ENCODE peak calls at places on chromosome 22, in nine cellular contexts. A is pancreas, F is AG04450, T is cardiac fibroblast, C is SK-N-SH, E is transverse colon, W is hepatocyte, I is brain microvascular endothelial cell, L is fibroblast of mammary gland. Y is an unnamed sample.

GRCh38 chr22:50114221-50114981 is 24.6 kb downstream of the MOV10L1 start:
- DNase-seq in A (no peak), F (peak; percentile 39), T (peak; percentile 89), C (peak; percentile 56), E (no peak), W (peak; percentile 46), I (peak; percentile 49), L (peak; percentile 66), Y (peak; percentile 95)

GRCh38 chr22:40560551-40560950 is 76.0 kb downstream of the MRTFA start:
- DNase-seq in A (no peak), F (peak; percentile 3), T (peak; percentile 19), C (no peak), E (no peak), W (no peak), I (peak; percentile 45), L (peak; percentile 66), Y (peak; percentile 57)

GRCh38 chr22:25219948-25220442 is 556 bp downstream of the CRYBB2 start:
- DNase-seq in A (no peak), F (no peak), T (no peak), C (no peak), E (no peak), W (no peak), I (no peak), L (no peak), Y (no peak)

GRCh38 chr22:25928038-25928437 is 186.1 kb downstream of the MYO18B start:
- DNase-seq in A (no peak), F (no peak), T (no peak), C (no peak), E (no peak), W (no peak), I (no peak), L (no peak), Y (no peak)

GRCh38 chr22:47094861-47095330 is 332.4 kb downstream of the TBC1D22A start:
- DNase-seq in A (no peak), F (no peak), T (peak; percentile 40), C (no peak), E (no peak), W (no peak), I (peak; percentile 7), L (peak; percentile 33), Y (peak; percentile 39)

GRCh38 chr22:50581950-50582561 is 593 bp downstream of the CHKB start:
- DNase-seq in A (no peak), F (no peak), T (peak; percentile 26), C (no peak), E (peak; percentile 41), W (no peak), I (no peak), L (no peak), Y (peak; percentile 10)

GRCh38 chr22:46866591-46866990 is 104.1 kb downstream of the TBC1D22A start:
- DNase-seq in A (no peak), F (peak; percentile 65), T (peak; percentile 49), C (no peak), E (no peak), W (no peak), I (peak; percentile 91), L (peak; percentile 92), Y (peak; percentile 86)

GRCh38 chr22:38751422-38752346 is 4.1 kb downstream of the SUN2 start:
- DNase-seq in A (no peak), F (no peak), T (no peak), C (no peak), E (peak; percentile 83), W (no peak), I (no peak), L (no peak), Y (no peak)

GRCh38 chr22:44618400-44618799 is 83.6 kb upstream of the PRR5 start:
- DNase-seq in A (no peak), F (no peak), T (no peak), C (peak; percentile 75), E (no peak), W (no peak), I (no peak), L (no peak), Y (no peak)

GRCh38 chr22:22098457-22099193 is 116.0 kb upstream of the TOP3B start:
- DNase-seq in A (no peak), F (no peak), T (no peak), C (no peak), E (no peak), W (no peak), I (no peak), L (no peak), Y (no peak)

GRCh38 chr22:22097727-22098228 is 115.2 kb upstream of the TOP3B start:
- DNase-seq in A (no peak), F (no peak), T (no peak), C (no peak), E (no peak), W (no peak), I (no peak), L (no peak), Y (no peak)

GRCh38 chr22:22103078-22103593 is 120.5 kb upstream of the TOP3B start:
- DNase-seq in A (no peak), F (no peak), T (no peak), C (peak; percentile 44), E (no peak), W (no peak), I (no peak), L (peak; percentile 15), Y (no peak)

GRCh38 chr22:22099194-22099486 is 116.6 kb upstream of the TOP3B start:
- DNase-seq in A (no peak), F (no peak), T (no peak), C (no peak), E (no peak), W (no peak), I (no peak), L (no peak), Y (no peak)

GRCh38 chr22:22099833-22100812 is 117.5 kb upstream of the TOP3B start:
- DNase-seq in A (no peak), F (no peak), T (peak; percentile 8), C (no peak), E (no peak), W (peak; percentile 22), I (peak; percentile 13), L (peak; percentile 20), Y (peak; percentile 9)
- H3K4me3 ChIP-seq in A (no peak overlapping the region), F (no peak overlapping the region), T (no peak overlapping the region), C (no peak overlapping the region), E (no peak overlapping the region), W (no peak overlapping the region), I (no peak overlapping the region), L (no peak overlapping the region), Y (no peak overlapping the region)

DNA sequence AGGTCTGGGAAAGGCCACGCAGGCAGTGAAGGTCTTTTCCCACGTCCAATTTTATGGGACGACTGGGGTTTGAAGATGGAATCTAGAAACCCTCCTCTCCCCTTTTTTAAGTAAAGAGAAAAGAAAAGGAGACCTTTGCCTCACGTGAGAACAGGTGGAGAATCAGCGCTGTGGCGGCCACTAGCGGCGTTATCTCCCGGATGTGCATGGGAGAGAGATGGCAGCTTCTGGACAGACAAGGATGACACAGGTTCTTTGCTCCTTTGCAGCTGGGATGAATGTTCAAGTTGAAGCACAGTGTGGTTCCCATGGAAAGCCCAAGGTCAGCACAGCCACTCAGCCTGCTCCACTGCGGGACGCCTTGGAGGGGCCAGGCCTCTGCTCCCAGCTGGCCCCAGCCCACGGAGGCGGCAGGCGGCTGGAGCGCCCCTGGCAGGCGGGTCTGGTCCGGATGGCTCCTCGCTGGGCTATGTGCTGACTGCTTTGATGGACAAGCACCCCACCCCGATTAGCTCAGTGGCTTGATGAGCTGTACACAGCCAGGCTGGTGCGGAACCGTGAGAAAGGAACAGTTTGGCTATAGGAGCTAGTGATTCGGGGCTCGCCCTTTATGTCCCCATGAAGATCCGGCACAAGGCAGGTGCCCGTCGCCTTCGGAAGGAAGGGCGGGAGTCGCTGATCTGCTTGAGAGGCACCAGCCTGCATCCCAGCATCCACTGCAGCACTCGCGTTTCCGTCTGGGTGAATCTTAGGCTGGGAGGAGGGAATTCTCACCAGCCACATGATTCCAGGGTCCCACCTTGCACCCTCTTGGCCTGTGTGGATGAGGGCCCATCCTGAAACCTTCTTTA is 14.5 kb upstream of the BID start:
- DNase-seq in A (no peak), F (no peak), T (no peak), C (no peak), E (no peak), W (no peak), I (no peak), L (no peak), Y (no peak)
- TF ChIP-seq CTCF in A (no peak), F (peak; percentile 2), T (no peak), C (no peak), E (no peak), W (no peak), I (peak; percentile 19), L (no peak), Y (no peak)

GRCh38 chr22:42799061-42799460 is 58.0 kb downstream of the ARFGAP3 start:
- DNase-seq in A (no peak), F (no peak), T (no peak), C (no peak), E (no peak), W (no peak), I (no peak), L (no peak), Y (no peak)
- H3K4me3 ChIP-seq in A (no peak overlapping the region), F (no peak overlapping the region), T (no peak overlapping the region), C (no peak overlapping the region), E (no peak overlapping the region), W (no peak overlapping the region), I (no peak overlapping the region), L (no peak overlapping the region), Y (no peak overlapping the region)

DNA sequence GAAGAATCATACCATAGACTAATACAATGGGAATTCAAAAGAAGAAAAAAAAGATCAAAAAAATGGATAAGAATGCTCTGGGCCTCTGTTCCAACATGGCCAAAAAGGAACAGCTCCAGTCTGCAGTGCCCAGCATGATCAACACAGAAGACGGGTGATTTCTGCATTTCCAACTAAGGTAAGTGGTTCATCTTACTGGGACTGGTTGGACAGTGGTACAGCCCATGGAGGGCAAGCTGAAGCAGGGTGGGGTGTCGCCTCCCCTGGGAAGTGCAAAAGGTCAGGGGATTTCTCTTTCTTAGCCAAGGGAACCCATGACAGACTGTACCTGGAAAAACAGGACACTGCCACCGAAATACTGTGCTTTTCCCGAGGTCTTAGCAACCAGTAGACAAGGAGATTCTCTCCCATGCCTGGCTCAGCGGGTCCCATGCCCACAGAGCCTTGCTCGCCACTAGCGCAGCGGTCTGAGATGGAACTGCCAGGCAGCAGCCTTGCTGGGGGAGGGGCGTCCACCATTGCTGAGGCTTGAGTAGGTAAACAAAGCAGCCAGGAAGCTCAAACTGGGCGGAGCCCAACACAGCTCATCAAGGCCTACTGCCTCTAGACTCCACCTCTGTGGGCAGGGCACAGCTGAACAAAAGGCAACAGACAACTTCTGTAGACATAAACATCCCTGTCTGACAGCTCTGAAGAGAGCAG is 428.4 kb downstream of the MN1 start:
- DNase-seq in A (peak; percentile 84), F (no peak), T (no peak), C (no peak), E (peak; percentile 88), W (peak; percentile 91), I (peak; percentile 18), L (no peak), Y (no peak)
- TF ChIP-seq CTCF in A (no peak), F (no peak), T (no peak), C (no peak), E (no peak), W (no peak), I (peak; percentile 17), L (no peak), Y (no peak)

DNA sequence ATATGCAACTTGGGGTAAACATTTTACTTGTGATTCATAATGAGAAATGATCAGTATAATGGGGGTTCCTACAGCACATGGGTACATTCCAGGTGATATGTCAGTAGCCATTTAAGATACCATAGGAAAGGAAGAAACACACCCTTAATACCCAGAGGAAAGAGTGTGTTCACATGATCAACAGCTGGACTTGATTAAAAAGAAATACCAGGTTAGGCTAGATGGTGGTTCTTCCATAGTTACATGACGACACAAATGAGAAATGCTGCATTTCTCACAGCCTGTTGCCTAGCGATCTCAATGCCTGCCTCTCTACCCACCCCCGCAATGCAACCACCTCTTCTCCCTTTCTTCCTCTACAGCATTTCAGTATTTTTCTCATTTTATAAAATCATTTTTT is 96.8 kb downstream of the TTC28 start:
- DNase-seq in A (no peak), F (peak; percentile 45), T (peak; percentile 81), C (peak; percentile 45), E (no peak), W (no peak), I (peak; percentile 62), L (peak; percentile 93), Y (peak; percentile 70)
- H3K4me3 ChIP-seq in A (no peak overlapping the region), F (no peak overlapping the region), T (no peak overlapping the region), C (no peak overlapping the region), E (no peak overlapping the region), W (no peak overlapping the region), I (no peak overlapping the region), L (no peak overlapping the region), Y (no peak overlapping the region)

Y was measured in fibroblast of villous mesenchyme.